ENCODE peak calls at places on chromosomes 16 and 17, in four cellular contexts. S, P, T and G are unnamed samples.

GRCh38 chr17:56937688-56938087 is 23.2 kb downstream of the COIL start:
- DNase-seq in S (no peak), P (peak; percentile 26), T (no peak), G (no peak)

GRCh38 chr16:89519881-89520280 is 11.7 kb downstream of the SPG7 start:
- DNase-seq in S (no peak), P (no peak), T (no peak), G (no peak)

GRCh38 chr16:51818342-51818944 is 667.4 kb upstream of the SALL1 start:
- DNase-seq in S (peak; percentile 28), P (peak; percentile 16), T (peak; percentile 89), G (peak; percentile 4)

GRCh38 chr17:75418523-75419050 is 13.1 kb upstream of the GRB2 start:
- DNase-seq in S (no peak), P (no peak), T (no peak), G (no peak)

GRCh38 chr17:55513885-55514590 is 2.8 kb upstream of the SMIM36 start:
- DNase-seq in S (peak; percentile 73), P (peak; percentile 81), T (peak; percentile 89), G (no peak)

GRCh38 chr17:74729368-74729767 is 7.7 kb upstream of the RAB37 start:
- DNase-seq in S (no peak), P (no peak), T (no peak), G (no peak)

GRCh38 chr17:7627250-7628121 is at the start of gene SAT2:
- DNase-seq in S (peak; percentile 97), P (peak; percentile 95), T (peak; percentile 100), G (peak; percentile 97)

GRCh38 chr17:77189148-77189547 is 48.4 kb downstream of the SEC14L1 start:
- DNase-seq in S (no peak), P (no peak), T (no peak), G (no peak)

GRCh38 chr16:82895843-82896242 is 269.1 kb downstream of the CDH13 start:
- DNase-seq in S (no peak), P (no peak), T (no peak), G (no peak)

GRCh38 chr17:80008383-80008840 is 27.3 kb downstream of the TBC1D16 start:
- DNase-seq in S (peak; percentile 98), P (peak; percentile 84), T (peak; percentile 98), G (peak; percentile 95)

GRCh38 chr16:11224096-11224893 is 31.7 kb downstream of the SOCS1 start:
- DNase-seq in S (no peak), P (peak; percentile 94), T (no peak), G (peak; percentile 68)

GRCh38 chr17:66351053-66351452 is 48.6 kb downstream of the PRKCA start:
- DNase-seq in S (no peak), P (no peak), T (no peak), G (no peak)

GRCh38 chr16:67773099-67773498 is 33.3 kb downstream of the RANBP10 start:
- DNase-seq in S (no peak), P (peak; percentile 60), T (no peak), G (no peak)

GRCh38 chr16:68951991-68952877 is 108.9 kb downstream of the TANGO6 start:
- DNase-seq in S (no peak), P (no peak), T (no peak), G (no peak)

GRCh38 chr17:74919440-74920305 is 3.4 kb downstream of the USH1G start:
- DNase-seq in S (no peak), P (peak; percentile 57), T (peak; percentile 59), G (no peak)

GRCh38 chr16:57893559-57894389 is 77.2 kb downstream of the CNGB1 start:
- DNase-seq in S (no peak), P (no peak), T (no peak), G (no peak)

GRCh38 chr16:74999683-75000480 is 1.1 kb downstream of the ZNRF1 start:
- DNase-seq in S (peak; percentile 74), P (peak; percentile 49), T (peak; percentile 85), G (peak; percentile 47)

GRCh38 chr17:76240461-76241204 is at the start of gene RNF157:
- DNase-seq in S (peak; percentile 97), P (peak; percentile 78), T (peak; percentile 82), G (peak; percentile 74)

GRCh38 chr16:57802635-57803412 is 533 bp upstream of the KIFC3 start:
- DNase-seq in S (peak; percentile 38), P (peak; percentile 69), T (peak; percentile 62), G (no peak)

GRCh38 chr16:88943741-88944140 is 33.3 kb downstream of the CBFA2T3 start:
- DNase-seq in S (no peak), P (no peak), T (no peak), G (no peak)

GRCh38 chr16:12089492-12090161 is 113.1 kb downstream of the SNX29 start:
- DNase-seq in S (no peak), P (peak; percentile 54), T (peak; percentile 66), G (peak; percentile 57)

GRCh38 chr17:59890720-59891119 is 2.0 kb downstream of the TUBD1 start:
- DNase-seq in S (no peak), P (peak; percentile 32), T (no peak), G (no peak)

GRCh38 chr16:71424626-71425025 is 17.2 kb downstream of the TLE7 start:
- DNase-seq in S (no peak), P (no peak), T (no peak), G (no peak)

GRCh38 chr17:57985675-57985974 is 2.4 kb downstream of the VEZF1 start:
- DNase-seq in S (peak; percentile 48), P (no peak), T (no peak), G (no peak)

GRCh38 chr17:77941004-77941403 is 17.5 kb upstream of the TNRC6C start:
- DNase-seq in S (no peak), P (no peak), T (no peak), G (no peak)

GRCh38 chr16:88589441-88589840 is 19.2 kb downstream of the ZC3H18 start:
- DNase-seq in S (no peak), P (no peak), T (no peak), G (no peak)

GRCh38 chr17:81481011-81481799 is 31.4 kb downstream of the ACTG1 start:
- DNase-seq in S (peak; percentile 99), P (peak; percentile 92), T (peak; percentile 70), G (no peak)

GRCh38 chr17:71188811-71189492 is 931.9 kb upstream of the SOX9 start:
- DNase-seq in S (no peak), P (no peak), T (no peak), G (no peak)

GRCh38 chr17:40348562-40349476 is 15.7 kb downstream of the GJD3 start:
- DNase-seq in S (peak; percentile 66), P (no peak), T (no peak), G (no peak)

GRCh38 chr17:75270218-75270965 is 639 bp downstream of the MIF4GD start:
- DNase-seq in S (peak; percentile 92), P (peak; percentile 77), T (peak; percentile 81), G (peak; percentile 63)

GRCh38 chr16:89471225-89471624 is 19.1 kb downstream of the ANKRD11 start:
- DNase-seq in S (no peak), P (no peak), T (no peak), G (no peak)

DNA sequence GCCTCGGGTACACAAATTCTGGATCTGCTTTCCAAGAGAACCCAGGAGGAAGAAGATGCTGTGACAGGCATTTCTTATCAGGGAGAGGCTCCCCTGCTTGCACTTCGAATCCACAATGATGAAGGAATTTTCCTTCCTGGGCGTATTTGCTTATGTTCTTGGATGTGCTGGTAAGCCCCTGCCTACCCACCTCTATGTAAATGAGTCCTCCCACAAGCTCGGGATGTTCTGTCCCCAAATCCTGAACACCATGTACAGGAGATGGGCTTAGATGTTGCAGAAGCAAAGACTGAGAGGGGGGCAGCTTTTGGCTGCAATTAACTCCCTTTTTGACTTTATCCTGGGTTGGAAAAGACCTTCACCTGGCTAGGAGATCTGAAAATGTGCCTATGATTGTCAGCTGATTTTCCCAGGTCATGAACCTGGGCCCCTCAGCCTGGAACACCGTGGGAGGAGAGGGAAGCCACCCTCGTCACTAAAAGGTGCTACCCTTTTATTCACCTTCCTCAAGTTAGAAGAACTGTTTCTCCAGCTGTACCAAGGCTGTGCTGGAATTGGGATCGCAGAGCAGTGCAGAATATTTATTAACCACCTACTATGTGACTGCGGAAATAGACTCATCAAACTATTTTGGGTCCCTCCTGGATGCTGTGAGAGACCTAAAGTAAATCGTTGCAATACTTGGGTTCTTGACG is 150.1 kb downstream of the RBFOX1 start:
- DNase-seq in S (no peak), P (no peak), T (no peak), G (no peak)
- TF ChIP-seq TAF1 in S (no peak), P (no peak), T (no peak), G (no peak)

DNA sequence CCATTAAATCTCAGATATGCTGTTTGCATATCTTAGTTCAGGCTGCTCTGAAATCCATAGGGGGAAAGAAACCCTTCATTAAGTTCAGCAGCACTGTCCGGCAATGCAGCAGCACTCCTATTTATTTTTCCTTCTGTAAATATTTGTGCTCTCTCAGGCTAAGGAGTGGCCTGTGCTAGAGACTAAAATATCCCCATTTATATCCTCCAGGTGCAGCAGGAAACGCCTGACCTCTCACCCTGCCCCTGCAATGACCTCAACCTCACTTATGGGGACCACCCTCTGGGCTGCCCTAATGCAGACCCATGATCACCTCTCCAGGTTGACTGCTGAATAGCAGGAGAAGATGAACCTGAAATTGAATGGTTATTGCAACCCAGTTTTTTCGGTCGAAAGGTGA is 165.0 kb upstream of the ELAC2 start:
- DNase-seq in S (no peak), P (no peak), T (no peak), G (no peak)
- TF ChIP-seq TAF1 in S (no peak), P (no peak), T (no peak), G (no peak)

DNA sequence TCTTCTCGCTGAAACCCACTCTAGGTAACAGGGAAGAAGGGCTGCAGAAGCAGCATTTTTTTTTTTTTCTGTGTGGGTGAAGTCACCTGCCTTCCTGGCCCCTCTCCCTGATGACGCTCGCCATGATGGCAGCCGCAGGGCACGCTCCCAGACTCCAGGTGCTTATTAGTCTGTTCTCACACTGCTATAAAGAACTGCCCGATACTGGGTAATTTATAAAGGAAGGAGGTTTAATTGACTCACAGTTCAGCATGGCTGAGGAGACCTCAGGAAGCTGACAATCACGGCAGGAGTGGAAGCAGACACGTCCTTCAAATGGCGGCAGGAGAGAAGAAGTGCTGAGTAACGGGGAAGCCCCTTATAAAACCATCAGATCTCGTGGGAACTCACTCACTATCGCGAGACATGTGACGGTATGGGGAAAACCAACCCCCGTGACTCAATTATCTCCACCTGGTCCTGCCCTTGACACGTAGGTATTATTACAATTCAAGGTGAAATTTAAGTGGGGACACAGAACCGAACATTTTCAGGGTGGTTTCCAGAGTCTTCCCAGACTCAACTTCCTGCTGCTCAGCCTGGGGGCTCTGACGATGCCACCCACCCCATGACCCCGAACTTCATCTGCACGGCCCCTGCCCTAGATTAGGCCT is 34.9 kb upstream of the NLRP1 start:
- DNase-seq in S (no peak), P (peak; percentile 83), T (no peak), G (no peak)
- TF ChIP-seq TAF1 in S (no peak), P (peak; percentile 82), T (no peak), G (no peak)

GRCh38 chr16:4594433-4595410 is 20.0 kb downstream of the UBALD1 start:
- DNase-seq in S (peak; percentile 27), P (no peak), T (no peak), G (no peak)

GRCh38 chr16:4599037-4599436 is 15.7 kb downstream of the UBALD1 start:
- DNase-seq in S (peak; percentile 24), P (no peak), T (no peak), G (no peak)

GRCh38 chr16:4593069-4593468 is 21.6 kb downstream of the UBALD1 start:
- DNase-seq in S (peak; percentile 22), P (no peak), T (peak; percentile 71), G (no peak)

GRCh38 chr16:4599545-4599944 is 15.1 kb downstream of the UBALD1 start:
- DNase-seq in S (no peak), P (no peak), T (no peak), G (no peak)

DNA sequence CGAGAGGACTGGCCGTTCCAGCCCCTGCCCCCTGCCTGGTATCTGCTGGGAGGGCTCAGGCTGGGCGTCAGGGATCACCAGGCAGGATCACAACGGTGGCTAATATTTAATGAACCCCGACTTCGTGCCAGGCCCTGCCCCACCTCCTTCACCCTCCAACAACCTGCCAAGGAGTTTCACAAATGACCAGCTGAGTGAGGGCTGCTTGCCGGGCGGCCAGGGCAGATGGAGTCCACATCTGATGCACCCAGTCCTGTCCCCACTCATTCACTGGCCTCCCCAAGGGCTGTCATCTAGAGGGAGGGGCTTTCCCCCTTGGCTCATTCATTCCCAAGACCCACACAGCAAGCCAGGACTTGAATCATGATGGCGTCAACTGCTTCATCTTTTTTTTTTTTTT is 17.5 kb downstream of the UBALD1 start:
- DNase-seq in S (peak; percentile 31), P (no peak), T (no peak), G (no peak)
- TF ChIP-seq TAF1 in S (no peak), P (no peak), T (no peak), G (no peak)